ENCODE peak calls at places on chromosomes 3 and 15, in four cellular contexts. D, U, W and S are unnamed samples.

GRCh38 chr3:169662215-169663070 is 1.1 kb downstream of the MECOM start:
- DNase-seq in D (peak; percentile 51), W (peak; percentile 77), U (peak; percentile 92), S (no peak)

GRCh38 chr3:101204246-101204645 is 116.1 kb downstream of the IMPG2 start:
- DNase-seq in W (no peak), D (no peak), U (no peak), S (no peak)

GRCh38 chr15:62389887-62390792 is 225.1 kb upstream of the C2CD4B start:
- DNase-seq in W (peak; percentile 87), U (peak; percentile 84), D (peak; percentile 68), S (no peak)

GRCh38 chr3:36257117-36257516 is 123.2 kb upstream of the STAC start:
- DNase-seq in U (no peak), D (no peak), W (no peak), S (no peak)

GRCh38 chr15:52227456-52227855 is 36.3 kb upstream of the GNB5 start:
- DNase-seq in W (peak; percentile 79), D (peak; percentile 70), U (peak; percentile 88), S (peak; percentile 42)

GRCh38 chr15:76799760-76800159 is 105.4 kb downstream of the SCAPER start:
- DNase-seq in W (peak; percentile 16), U (no peak), D (peak; percentile 55), S (no peak)

GRCh38 chr15:40992241-40992741 is 39.0 kb downstream of the CHAC1 start:
- DNase-seq in U (no peak), W (no peak), D (peak; percentile 17), S (no peak)

GRCh38 chr3:8996681-8997121 is 33.4 kb upstream of the RAD18 start:
- DNase-seq in W (peak; percentile 8), U (no peak), D (peak; percentile 10), S (no peak)

GRCh38 chr15:84826369-84826823 is 9.2 kb downstream of the ALPK3 start:
- DNase-seq in D (no peak), U (no peak), W (peak; percentile 75), S (no peak)

GRCh38 chr3:78908236-78908635 is 859.6 kb downstream of the ROBO1 start:
- DNase-seq in W (no peak), U (no peak), D (no peak), S (no peak)
- H3K27ac ChIP-seq in W (no peak overlapping the region), U (no peak overlapping the region), D (no peak overlapping the region), S (no peak overlapping the region)

GRCh38 chr3:140078940-140079339 is 144.0 kb downstream of the CLSTN2 start:
- DNase-seq in U (peak; percentile 51), W (no peak), D (peak; percentile 16), S (no peak)
- TF ChIP-seq EZH2 in U (no peak), W (no peak), D (no peak), S (no peak)

GRCh38 chr15:81942157-81942556 is 103.7 kb downstream of the MEX3B start:
- DNase-seq in D (no peak), U (no peak), W (peak; percentile 78), S (no peak)
- H3K27ac ChIP-seq in D (no peak overlapping the region), U (no peak overlapping the region), W (peak overlapping the region; percentile 56), S (no peak overlapping the region)

GRCh38 chr15:78810377-78811123 is 714 bp downstream of the ADAMTS7 start:
- DNase-seq in W (peak; percentile 24), D (peak; percentile 20), U (no peak), S (no peak)
- TF ChIP-seq EZH2 in W (no peak), D (peak; percentile 36), U (peak; percentile 84), S (no peak)

DNA sequence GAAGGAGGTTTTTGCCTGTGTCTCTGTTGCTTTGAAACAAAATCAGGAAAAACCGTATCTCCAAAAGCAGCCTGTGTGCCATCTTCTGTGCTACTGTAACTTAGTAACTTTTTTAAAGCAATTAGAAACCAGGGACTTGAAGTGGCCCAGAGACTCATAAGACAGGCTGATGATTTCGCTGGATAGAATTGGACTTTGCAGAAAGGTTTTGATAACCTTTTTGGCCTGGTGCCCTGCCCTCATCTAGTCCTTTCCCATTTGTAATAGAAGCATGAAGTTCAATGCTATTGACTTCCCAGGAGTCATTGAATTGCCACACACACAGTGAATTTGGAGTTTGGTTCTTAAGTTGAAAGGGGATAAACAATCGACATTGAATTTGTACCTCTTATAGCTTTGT is 157.2 kb downstream of the PTPRG start:
- DNase-seq in W (no peak), U (no peak), D (no peak), S (no peak)
- H3K27ac ChIP-seq in W (no peak overlapping the region), U (no peak overlapping the region), D (no peak overlapping the region), S (no peak overlapping the region)